ENCODE peak calls at places on chromosome X, in six cellular contexts. N is effector memory CD8-positive, alpha-beta T cell; A is GF-D8; I is T-helper 9 cell; K is midbrain; D is activated CD4-positive, alpha-beta T cell treated with anti-CD3 and anti-CD28 coated beads for 48 hours. J is an unnamed sample.

GRCh38 chrX:96372313-96373046 is 312.2 kb upstream of the DIAPH2 start:
- DNase-seq in D (no peak), I (no peak), K (peak), A (no peak), N (no peak), J (no peak)

GRCh38 chrX:71236858-71237257 is 13.8 kb downstream of the GJB1 start:
- DNase-seq in D (no peak), N (no peak), A (no peak), I (no peak), K (no peak), J (no peak)

GRCh38 chrX:40543661-40544328 is 37.0 kb upstream of the ATP6AP2 start:
- DNase-seq in D (no peak), N (peak), I (no peak), A (no peak), K (peak), J (peak)

GRCh38 chrX:82134378-82134777 is 932.5 kb downstream of the SH3BGRL start:
- DNase-seq in A (no peak), N (no peak), K (no peak), D (no peak), I (no peak), J (no peak)

GRCh38 chrX:78574306-78574705 is 84.8 kb downstream of the RTL3 start:
- DNase-seq in I (no peak), A (peak), N (no peak), D (no peak), K (no peak), J (no peak)

GRCh38 chrX:125205084-125205917 is 114.4 kb upstream of the TEX13C start:
- DNase-seq in D (peak), I (no peak), K (no peak), A (no peak), N (no peak), J (no peak)

GRCh38 chrX:153477039-153477438 is 6.7 kb upstream of the HAUS7 start:
- DNase-seq in D (no peak), A (no peak), K (no peak), I (no peak), N (no peak), J (no peak)

GRCh38 chrX:119482497-119483480 is 14.5 kb downstream of the SLC25A5 start:
- DNase-seq in K (peak), A (peak), N (peak), D (peak), I (peak), J (peak)

GRCh38 chrX:1134976-1135375 is 77.5 kb downstream of the CRLF2 start:
- DNase-seq in N (no peak), K (no peak), I (no peak), A (no peak), D (no peak), J (no peak)

GRCh38 chrX:67587946-67588624 is 44.3 kb downstream of the AR start:
- DNase-seq in N (no peak), A (no peak), D (no peak), I (no peak), K (no peak), J (no peak)

GRCh38 chrX:134990475-134991473 is at the start of gene SMIM10:
- DNase-seq in K (no peak), A (peak), N (peak), D (peak), I (no peak), J (peak)

GRCh38 chrX:39011454-39012204 is 210.4 kb downstream of the MID1IP1 start:
- DNase-seq in K (no peak), D (no peak), A (no peak), I (no peak), N (no peak), J (no peak)

GRCh38 chrX:340641-341423 is 22.2 kb upstream of the GTPBP6 start:
- DNase-seq in A (no peak), N (no peak), K (no peak), I (no peak), D (no peak), J (no peak)

GRCh38 chrX:109274806-109275205 is 207.1 kb downstream of the GUCY2F start:
- DNase-seq in A (no peak), K (no peak), D (no peak), N (no peak), I (no peak), J (no peak)

GRCh38 chrX:120290107-120290506 is 21.2 kb downstream of the TMEM255A start:
- DNase-seq in N (no peak), D (no peak), K (no peak), A (no peak), I (no peak), J (no peak)

GRCh38 chrX:701673-702072 is 71.1 kb downstream of the SHOX start:
- DNase-seq in D (no peak), I (no peak), A (no peak), N (no peak), K (no peak), J (no peak)